ENCODE peak calls at places on chromosomes 13 and 19, in six cellular contexts. P, Z, R, G, I and O are unnamed samples.

GRCh38 chr19:47243364-47243775 is 12.4 kb upstream of the BBC3 start:
- DNase-seq in P (no peak), G (no peak), R (no peak), I (no peak), Z (peak; percentile 37), O (no peak)

GRCh38 chr13:34161829-34162544 is 344.0 kb downstream of the RFC3 start:
- DNase-seq in Z (peak; percentile 60), G (no peak), I (no peak), R (no peak), P (no peak), O (no peak)

GRCh38 chr13:19862511-19863313 is 737 bp downstream of the ZMYM5 start:
- DNase-seq in G (no peak), Z (peak; percentile 69), R (peak; percentile 18), P (peak; percentile 43), I (peak; percentile 40), O (no peak)

GRCh38 chr19:49436381-49437017 is 4.8 kb downstream of the SLC17A7 start:
- DNase-seq in Z (peak; percentile 71), G (no peak), I (no peak), R (peak; percentile 52), P (peak; percentile 49), O (no peak)

GRCh38 chr13:77779461-77780272 is 82.2 kb downstream of the SLAIN1 start:
- DNase-seq in P (peak; percentile 38), Z (peak; percentile 79), R (no peak), G (no peak), I (peak; percentile 26), O (no peak)

GRCh38 chr13:112674412-112675383 is 15.1 kb upstream of the ATP11A start:
- DNase-seq in Z (no peak), G (no peak), R (no peak), P (no peak), I (no peak), O (no peak)

GRCh38 chr13:29503041-29503837 is 92.2 kb downstream of the SLC7A1 start:
- DNase-seq in R (no peak), Z (peak; percentile 62), G (no peak), P (no peak), I (no peak), O (peak; percentile 37)

GRCh38 chr19:42596391-42597071 is 1.8 kb upstream of the CEACAM8 start:
- DNase-seq in G (no peak), I (peak; percentile 45), P (peak; percentile 57), Z (peak; percentile 53), R (no peak), O (peak; percentile 43)

GRCh38 chr13:107138468-107138867 is 570.5 kb upstream of the ARGLU1 start:
- DNase-seq in I (no peak), G (no peak), P (no peak), Z (peak; percentile 11), R (no peak), O (no peak)

GRCh38 chr19:38729653-38730469 is 14.4 kb downstream of the CAPN12 start:
- DNase-seq in I (peak; percentile 68), R (no peak), P (peak; percentile 75), Z (peak; percentile 74), G (peak; percentile 92), O (peak; percentile 84)

GRCh38 chr13:39597828-39598227 is 5.2 kb downstream of the LHFPL6 start:
- DNase-seq in R (no peak), P (no peak), G (no peak), Z (peak; percentile 15), I (no peak), O (no peak)

GRCh38 chr13:43363156-43363918 is 340.0 kb downstream of the DNAJC15 start:
- DNase-seq in P (no peak), Z (peak; percentile 78), R (no peak), G (no peak), I (no peak), O (no peak)

GRCh38 chr19:32307591-32307990 is 37.8 kb upstream of the ZNF507 start:
- DNase-seq in G (peak; percentile 36), P (no peak), R (no peak), I (no peak), Z (no peak), O (no peak)

GRCh38 chr19:33442706-33443105 is 69.2 kb downstream of the CEBPG start:
- DNase-seq in I (no peak), R (no peak), Z (no peak), P (no peak), G (no peak), O (no peak)

GRCh38 chr13:33945477-33945876 is 127.5 kb downstream of the RFC3 start:
- DNase-seq in P (no peak), I (no peak), R (no peak), Z (no peak), G (no peak), O (no peak)

GRCh38 chr19:38596057-38596981 is 21.4 kb downstream of the MAP4K1 start:
- DNase-seq in G (no peak), P (no peak), Z (peak; percentile 91), I (peak; percentile 79), R (peak; percentile 41), O (peak; percentile 59)

GRCh38 chr13:28423010-28423409 is 71.9 kb downstream of the FLT1 start:
- DNase-seq in I (no peak), P (peak; percentile 49), Z (no peak), R (peak; percentile 17), G (no peak), O (no peak)

GRCh38 chr19:49847731-49848696 is 2.9 kb upstream of the PTOV1 start:
- DNase-seq in I (no peak), G (no peak), R (no peak), Z (no peak), P (no peak), O (no peak)

GRCh38 chr13:99626461-99627082 is 125.3 kb downstream of the TM9SF2 start:
- DNase-seq in Z (peak; percentile 30), R (no peak), P (no peak), G (no peak), I (no peak), O (no peak)

GRCh38 chr13:91359071-91359470 is 11.6 kb downstream of the MIR17HG start:
- DNase-seq in P (no peak), Z (no peak), G (no peak), R (no peak), I (no peak), O (no peak)

GRCh38 chr13:113854238-113855011 is 9.5 kb downstream of the GAS6 start:
- DNase-seq in P (no peak), I (peak; percentile 13), G (peak; percentile 74), R (no peak), Z (no peak), O (no peak)

GRCh38 chr19:10228925-10229324 is 2.2 kb downstream of the S1PR2 start:
- DNase-seq in P (peak; percentile 62), Z (peak; percentile 53), I (no peak), G (no peak), R (no peak), O (peak; percentile 87)

GRCh38 chr19:55423225-55423967 is 15.8 kb upstream of the UBE2S start:
- DNase-seq in I (no peak), R (no peak), G (no peak), Z (no peak), P (no peak), O (no peak)

GRCh38 chr13:113186061-113186900 is 22.2 kb downstream of the PCID2 start:
- DNase-seq in Z (no peak), G (no peak), R (no peak), P (peak; percentile 71), I (no peak), O (no peak)

GRCh38 chr13:26679411-26679810 is 81.2 kb downstream of the GPR12 start:
- DNase-seq in Z (no peak), I (no peak), R (no peak), P (no peak), G (no peak), O (no peak)

GRCh38 chr19:35377656-35378055 is 6.8 kb downstream of the GPR42 start:
- DNase-seq in Z (no peak), G (peak; percentile 25), P (no peak), R (no peak), I (no peak), O (no peak)

GRCh38 chr19:41192574-41193419 is at the start of gene CYP2S1:
- DNase-seq in P (no peak), R (no peak), G (no peak), I (no peak), Z (peak; percentile 70), O (no peak)

GRCh38 chr13:50129923-50130685 is 114.9 kb downstream of the KCNRG start:
- DNase-seq in G (no peak), R (no peak), Z (peak; percentile 64), I (no peak), P (no peak), O (peak; percentile 65)

GRCh38 chr19:11496391-11497163 is 9.1 kb downstream of the ZNF653 start:
- DNase-seq in G (peak; percentile 91), R (peak; percentile 76), I (peak; percentile 61), P (peak; percentile 77), Z (peak; percentile 76), O (peak; percentile 80)

GRCh38 chr13:114108894-114109293 is 23.5 kb downstream of the RASA3 start:
- DNase-seq in P (no peak), G (no peak), R (no peak), Z (no peak), I (no peak), O (no peak)

GRCh38 chr13:102914629-102914935 is 68.8 kb downstream of the ERCC5 start:
- DNase-seq in P (no peak), R (no peak), Z (no peak), I (no peak), G (no peak), O (no peak)

GRCh38 chr13:35469781-35470380 is 6.6 kb downstream of the MAB21L1 start:
- DNase-seq in R (no peak), Z (no peak), G (no peak), I (no peak), P (no peak), O (no peak)

GRCh38 chr13:112329376-112329775 is 46.8 kb upstream of the SPACA7 start:
- DNase-seq in P (no peak), I (no peak), R (no peak), Z (no peak), G (no peak), O (no peak)

GRCh38 chr19:55080121-55080914 is 4.6 kb downstream of the EPS8L1 start:
- DNase-seq in I (no peak), G (peak; percentile 89), R (no peak), P (peak; percentile 79), Z (peak; percentile 82), O (peak; percentile 75)

GRCh38 chr13:37187110-37187509 is 81.6 kb upstream of the CSNK1A1L start:
- DNase-seq in I (no peak), Z (no peak), G (no peak), P (no peak), R (no peak), O (no peak)